ENCODE peak calls at places on chromosome 17, in six cellular contexts. One of them, this sample, is unnamed.

GRCh38 chr17:17204041-17204591 is 2.0 kb downstream of the PLD6 start:
- DNase-seq in prostate gland: no peak
- DNase-seq in endothelial cell of umbilical vein: no peak
- DNase-seq in breast epithelium: peak; percentile 85
- DNase-seq in sigmoid colon: peak; percentile 92
- DNase-seq in stomach: peak; percentile 34
- DNase-seq in this sample: peak; percentile 30

GRCh38 chr17:10879110-10879509 is 41.2 kb upstream of the PIRT start:
- DNase-seq in prostate gland: peak; percentile 37
- DNase-seq in endothelial cell of umbilical vein: no peak
- DNase-seq in breast epithelium: no peak
- DNase-seq in sigmoid colon: no peak
- DNase-seq in stomach: peak; percentile 50
- DNase-seq in this sample: peak; percentile 59

GRCh38 chr17:48830840-48831548 is at the start of gene CALCOCO2:
- DNase-seq in prostate gland: peak; percentile 95
- DNase-seq in endothelial cell of umbilical vein: peak; percentile 93
- DNase-seq in breast epithelium: peak; percentile 95
- DNase-seq in sigmoid colon: peak; percentile 97
- DNase-seq in stomach: peak; percentile 97
- DNase-seq in this sample: peak; percentile 97

GRCh38 chr17:33929181-33929724 is 325.8 kb upstream of the CCL2 start:
- DNase-seq in prostate gland: no peak
- DNase-seq in endothelial cell of umbilical vein: no peak
- DNase-seq in breast epithelium: no peak
- DNase-seq in sigmoid colon: no peak
- DNase-seq in stomach: no peak
- DNase-seq in this sample: no peak

GRCh38 chr17:2926019-2926650 is 129.9 kb downstream of the RAP1GAP2 start:
- DNase-seq in prostate gland: no peak
- DNase-seq in endothelial cell of umbilical vein: no peak
- DNase-seq in breast epithelium: peak; percentile 73
- DNase-seq in sigmoid colon: no peak
- DNase-seq in stomach: no peak
- DNase-seq in this sample: no peak

GRCh38 chr17:32878211-32878610 is 1.3 kb upstream of the MYO1D start:
- DNase-seq in prostate gland: peak; percentile 20
- DNase-seq in endothelial cell of umbilical vein: no peak
- DNase-seq in breast epithelium: peak; percentile 72
- DNase-seq in sigmoid colon: peak; percentile 72
- DNase-seq in stomach: peak; percentile 29
- DNase-seq in this sample: no peak

GRCh38 chr17:52390422-52390821 is 231.9 kb upstream of the CA10 start:
- DNase-seq in prostate gland: no peak
- DNase-seq in endothelial cell of umbilical vein: no peak
- DNase-seq in breast epithelium: no peak
- DNase-seq in sigmoid colon: no peak
- DNase-seq in stomach: no peak
- DNase-seq in this sample: no peak

GRCh38 chr17:1267471-1267947 is 2.7 kb upstream of the BHLHA9 start:
- DNase-seq in prostate gland: no peak
- DNase-seq in endothelial cell of umbilical vein: no peak
- DNase-seq in breast epithelium: peak; percentile 38
- DNase-seq in sigmoid colon: no peak
- DNase-seq in stomach: peak; percentile 35
- DNase-seq in this sample: no peak

GRCh38 chr17:77507116-77507885 is 366.5 kb downstream of the SEC14L1 start:
- DNase-seq in prostate gland: no peak
- DNase-seq in endothelial cell of umbilical vein: no peak
- DNase-seq in breast epithelium: no peak
- DNase-seq in sigmoid colon: peak; percentile 20
- DNase-seq in stomach: no peak
- DNase-seq in this sample: peak; percentile 3

GRCh38 chr17:7466644-7467341 is 12.6 kb downstream of the ZBTB4 start:
- DNase-seq in prostate gland: no peak
- DNase-seq in endothelial cell of umbilical vein: peak; percentile 53
- DNase-seq in breast epithelium: no peak
- DNase-seq in sigmoid colon: peak; percentile 88
- DNase-seq in stomach: peak; percentile 60
- DNase-seq in this sample: peak; percentile 45

GRCh38 chr17:1724869-1725641 is 551 bp downstream of the WDR81 start:
- DNase-seq in prostate gland: no peak
- DNase-seq in endothelial cell of umbilical vein: no peak
- DNase-seq in breast epithelium: no peak
- DNase-seq in sigmoid colon: no peak
- DNase-seq in stomach: no peak
- DNase-seq in this sample: no peak

GRCh38 chr17:78357177-78357586 is 2.7 kb downstream of the SOCS3 start:
- DNase-seq in prostate gland: no peak
- DNase-seq in endothelial cell of umbilical vein: peak; percentile 82
- DNase-seq in breast epithelium: no peak
- DNase-seq in sigmoid colon: no peak
- DNase-seq in stomach: no peak
- DNase-seq in this sample: no peak

GRCh38 chr17:5758651-5759050 is 174.3 kb upstream of the NLRP1 start:
- DNase-seq in prostate gland: no peak
- DNase-seq in endothelial cell of umbilical vein: peak; percentile 82
- DNase-seq in breast epithelium: no peak
- DNase-seq in sigmoid colon: no peak
- DNase-seq in stomach: no peak
- DNase-seq in this sample: no peak

GRCh38 chr17:7133916-7134315 is 19.3 kb upstream of the ASGR2 start:
- DNase-seq in prostate gland: no peak
- DNase-seq in endothelial cell of umbilical vein: no peak
- DNase-seq in breast epithelium: no peak
- DNase-seq in sigmoid colon: no peak
- DNase-seq in stomach: no peak
- DNase-seq in this sample: no peak

GRCh38 chr17:56602292-56603130 is 9.0 kb downstream of the NOG start:
- DNase-seq in prostate gland: no peak
- DNase-seq in endothelial cell of umbilical vein: no peak
- DNase-seq in breast epithelium: no peak
- DNase-seq in sigmoid colon: no peak
- DNase-seq in stomach: no peak
- DNase-seq in this sample: no peak

GRCh38 chr17:30831663-30832437 is at the start of gene ATAD5:
- DNase-seq in prostate gland: peak; percentile 89
- DNase-seq in endothelial cell of umbilical vein: peak; percentile 92
- DNase-seq in breast epithelium: peak; percentile 81
- DNase-seq in sigmoid colon: peak; percentile 95
- DNase-seq in stomach: peak; percentile 93
- DNase-seq in this sample: peak; percentile 93
- TF ChIP-seq POLR2A in prostate gland: peak; percentile 11
- TF ChIP-seq POLR2A in endothelial cell of umbilical vein: peak; percentile 60
- TF ChIP-seq POLR2A in breast epithelium: no peak
- TF ChIP-seq POLR2A in sigmoid colon: no peak
- TF ChIP-seq POLR2A in stomach: no peak
- TF ChIP-seq POLR2A in this sample: no peak

DNA sequence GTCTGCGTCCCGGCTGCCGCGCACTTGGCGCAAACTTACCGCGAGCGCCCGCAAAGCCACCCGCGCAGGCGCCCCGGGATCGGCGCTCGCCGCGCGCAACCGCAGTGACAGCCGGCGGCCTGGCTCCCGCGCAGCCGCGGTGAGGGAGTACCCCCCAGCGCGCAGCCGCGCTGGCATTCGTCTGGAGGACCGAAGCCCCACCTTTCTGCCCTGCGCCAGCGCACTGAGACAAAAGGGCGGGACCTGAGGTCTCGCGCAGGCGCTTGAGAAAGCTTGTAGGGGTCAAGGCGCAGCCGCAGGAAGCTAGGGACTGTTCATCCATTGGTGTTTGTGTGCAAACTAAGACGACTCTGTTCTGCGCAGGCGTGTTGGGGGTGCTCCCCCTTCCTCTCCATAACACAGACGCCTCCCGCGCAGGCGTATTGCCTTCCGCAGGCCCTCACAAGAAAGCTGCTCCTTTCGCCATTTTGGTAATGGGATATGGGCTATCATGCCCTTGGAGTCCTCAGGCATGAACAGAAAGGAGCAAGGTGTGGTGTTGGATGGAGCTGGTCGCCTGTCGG is at the start of gene PHF12:
- DNase-seq in prostate gland: peak; percentile 100
- DNase-seq in endothelial cell of umbilical vein: peak; percentile 100
- DNase-seq in breast epithelium: peak; percentile 100
- DNase-seq in sigmoid colon: peak; percentile 100
- DNase-seq in stomach: peak; percentile 100
- DNase-seq in this sample: peak; percentile 100
- TF ChIP-seq POLR2AphosphoS5 in prostate gland: peak; percentile 87
- TF ChIP-seq POLR2AphosphoS5 in endothelial cell of umbilical vein: peak; percentile 90
- TF ChIP-seq POLR2AphosphoS5 in breast epithelium: peak; percentile 69
- TF ChIP-seq POLR2AphosphoS5 in sigmoid colon: peak; percentile 93
- TF ChIP-seq POLR2AphosphoS5 in stomach: peak; percentile 89
- TF ChIP-seq POLR2AphosphoS5 in this sample: peak; percentile 89

GRCh38 chr17:76388966-76389888 is 4.8 kb downstream of the SPHK1 start:
- DNase-seq in prostate gland: no peak
- DNase-seq in endothelial cell of umbilical vein: peak; percentile 43
- DNase-seq in breast epithelium: peak; percentile 61
- DNase-seq in sigmoid colon: no peak
- DNase-seq in stomach: peak; percentile 57
- DNase-seq in this sample: no peak
- TF ChIP-seq CTCF in prostate gland: no peak
- TF ChIP-seq CTCF in endothelial cell of umbilical vein: peak; percentile 21
- TF ChIP-seq CTCF in breast epithelium: no peak
- TF ChIP-seq CTCF in sigmoid colon: no peak
- TF ChIP-seq CTCF in stomach: no peak
- TF ChIP-seq CTCF in this sample: no peak

GRCh38 chr17:80259642-80260535 is 763 bp upstream of the RNF213 start:
- DNase-seq in prostate gland: peak; percentile 60
- DNase-seq in endothelial cell of umbilical vein: peak; percentile 66
- DNase-seq in breast epithelium: no peak
- DNase-seq in sigmoid colon: peak; percentile 84
- DNase-seq in stomach: peak; percentile 66
- DNase-seq in this sample: peak; percentile 73
- TF ChIP-seq POLR2A in prostate gland: peak; percentile 77
- TF ChIP-seq POLR2A in endothelial cell of umbilical vein: peak; percentile 45
- TF ChIP-seq POLR2A in breast epithelium: no peak
- TF ChIP-seq POLR2A in sigmoid colon: no peak
- TF ChIP-seq POLR2A in stomach: no peak
- TF ChIP-seq POLR2A in this sample: no peak

DNA sequence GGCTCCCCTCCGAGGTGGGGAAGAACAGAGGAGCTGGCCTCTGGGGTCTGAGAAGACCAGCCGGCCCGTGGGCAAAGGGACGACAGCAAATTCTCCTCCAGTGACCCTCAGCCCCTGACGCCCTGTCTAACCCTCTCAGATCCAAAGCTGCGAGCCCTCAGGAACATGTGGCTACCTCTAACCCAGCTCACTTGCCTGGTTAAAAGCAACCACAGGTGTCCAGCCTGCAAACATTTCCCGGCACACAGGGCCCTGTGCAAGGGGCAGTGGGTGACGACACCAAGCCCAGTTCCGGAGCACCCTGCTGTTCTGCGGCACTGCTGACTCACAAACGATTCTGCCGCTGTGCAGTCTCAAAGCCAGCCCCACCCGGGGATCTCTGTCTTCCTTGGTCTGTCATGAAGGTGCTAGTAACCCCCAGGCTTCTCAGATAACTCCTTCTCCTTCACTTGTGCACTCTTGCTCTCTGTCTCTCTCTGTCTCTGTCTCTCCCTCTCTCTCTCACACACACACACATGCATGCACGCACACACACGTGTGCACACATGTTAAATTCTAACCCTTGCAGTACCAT is 23.0 kb downstream of the WNT3 start:
- DNase-seq in prostate gland: no peak
- DNase-seq in endothelial cell of umbilical vein: no peak
- DNase-seq in breast epithelium: no peak
- DNase-seq in sigmoid colon: no peak
- DNase-seq in stomach: no peak
- DNase-seq in this sample: no peak
- TF ChIP-seq POLR2AphosphoS5 in prostate gland: no peak
- TF ChIP-seq POLR2AphosphoS5 in endothelial cell of umbilical vein: no peak
- TF ChIP-seq POLR2AphosphoS5 in breast epithelium: no peak
- TF ChIP-seq POLR2AphosphoS5 in sigmoid colon: no peak
- TF ChIP-seq POLR2AphosphoS5 in stomach: no peak
- TF ChIP-seq POLR2AphosphoS5 in this sample: no peak

DNA sequence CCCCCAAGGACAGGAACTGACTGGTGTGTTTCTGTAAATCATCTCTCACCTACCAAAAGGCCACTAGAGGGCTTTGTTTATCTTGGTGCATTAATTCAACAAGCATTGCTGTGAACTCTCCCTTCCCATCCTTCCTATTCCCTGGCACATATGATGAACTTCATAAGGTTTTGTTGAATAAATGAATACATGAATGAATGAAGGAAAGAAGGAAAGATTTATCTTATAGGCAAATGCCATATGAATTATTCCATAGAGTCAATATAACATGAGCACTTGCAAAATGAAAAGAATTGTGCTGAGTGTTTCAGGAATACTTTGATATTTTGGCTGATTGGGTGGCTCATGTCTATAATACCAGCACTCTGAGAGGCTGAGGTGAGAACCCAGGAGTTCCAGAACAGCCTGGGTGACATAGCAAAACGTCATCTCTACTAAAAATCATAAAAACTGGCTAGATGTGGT is 4.3 kb downstream of the SPDYE4 start:
- DNase-seq in prostate gland: no peak
- DNase-seq in endothelial cell of umbilical vein: peak; percentile 21
- DNase-seq in breast epithelium: no peak
- DNase-seq in sigmoid colon: no peak
- DNase-seq in stomach: no peak
- DNase-seq in this sample: no peak
- TF ChIP-seq CTCF in prostate gland: peak; percentile 37
- TF ChIP-seq CTCF in endothelial cell of umbilical vein: peak; percentile 20
- TF ChIP-seq CTCF in breast epithelium: peak; percentile 19
- TF ChIP-seq CTCF in sigmoid colon: no peak
- TF ChIP-seq CTCF in stomach: peak; percentile 27
- TF ChIP-seq CTCF in this sample: peak; percentile 38

DNA sequence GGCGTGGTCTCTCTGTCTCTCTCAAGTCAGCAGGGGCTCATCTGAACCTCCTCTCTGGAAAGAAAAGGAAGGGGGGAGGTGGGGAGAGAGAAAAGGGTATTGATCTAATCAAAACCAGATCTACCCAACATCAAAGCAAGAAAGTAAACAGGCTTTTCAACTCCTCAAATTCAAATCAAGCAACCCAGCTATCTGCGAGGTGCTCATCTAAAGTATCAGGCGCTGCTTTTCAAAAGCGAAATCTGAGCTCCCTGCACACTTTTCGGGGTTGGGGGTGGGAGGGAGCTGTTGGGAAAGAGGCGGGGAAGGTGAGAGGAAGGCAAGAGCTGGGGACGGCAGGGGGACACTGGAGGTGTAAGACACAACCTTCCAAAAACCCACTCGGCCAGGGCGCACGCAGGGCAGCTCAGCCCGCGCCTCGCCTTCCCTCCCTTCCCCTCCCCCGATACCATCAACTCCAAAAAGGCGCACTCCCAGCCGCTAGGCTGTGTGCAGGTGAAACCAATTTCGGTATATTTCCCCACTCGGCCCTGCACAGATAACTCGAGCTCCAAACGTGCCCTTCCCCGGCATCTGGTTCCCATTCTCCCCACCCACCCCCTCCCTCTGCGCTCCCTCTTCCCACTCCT is 2.7 kb downstream of the AXIN2 start:
- DNase-seq in prostate gland: no peak
- DNase-seq in endothelial cell of umbilical vein: no peak
- DNase-seq in breast epithelium: no peak
- DNase-seq in sigmoid colon: no peak
- DNase-seq in stomach: no peak
- DNase-seq in this sample: no peak
- TF ChIP-seq POLR2A in prostate gland: no peak
- TF ChIP-seq POLR2A in endothelial cell of umbilical vein: no peak
- TF ChIP-seq POLR2A in breast epithelium: no peak
- TF ChIP-seq POLR2A in sigmoid colon: no peak
- TF ChIP-seq POLR2A in stomach: no peak
- TF ChIP-seq POLR2A in this sample: no peak

GRCh38 chr17:50177983-50178834 is 12.4 kb downstream of the SGCA start:
- DNase-seq in prostate gland: peak; percentile 84
- DNase-seq in endothelial cell of umbilical vein: peak; percentile 84
- DNase-seq in breast epithelium: peak; percentile 86
- DNase-seq in sigmoid colon: peak; percentile 95
- DNase-seq in stomach: peak; percentile 79
- DNase-seq in this sample: peak; percentile 79
- TF ChIP-seq POLR2AphosphoS5 in prostate gland: peak; percentile 80
- TF ChIP-seq POLR2AphosphoS5 in endothelial cell of umbilical vein: peak; percentile 52
- TF ChIP-seq POLR2AphosphoS5 in breast epithelium: no peak
- TF ChIP-seq POLR2AphosphoS5 in sigmoid colon: peak; percentile 56
- TF ChIP-seq POLR2AphosphoS5 in stomach: peak; percentile 54
- TF ChIP-seq POLR2AphosphoS5 in this sample: no peak